ENCODE peak calls at places on chromosomes 1 and 21, in eight cellular contexts. O is NB4; G is cerebellar cortex; Z is caudate nucleus; V is left lung; A is choroid plexus epithelial cell; R is lung; U is activated naive CD4-positive, alpha-beta T cell. D is an unnamed sample.

GRCh38 chr1:166170726-166171125 is 3.9 kb upstream of the FAM78B start:
- DNase-seq in O (no peak), G (no peak), Z (no peak), V (no peak), A (no peak), R (no peak), U (no peak), D (no peak)

GRCh38 chr1:91744973-91745648 is 140.8 kb downstream of the TGFBR3 start:
- DNase-seq in O (no peak), G (no peak), Z (no peak), V (no peak), A (peak), R (no peak), U (no peak), D (no peak)

GRCh38 chr1:200890818-200891773 is 3.6 kb upstream of the INAVA start:
- DNase-seq in O (no peak), G (peak), Z (peak), V (no peak), A (peak), R (no peak), U (no peak), D (peak)

GRCh38 chr1:27878038-27878437 is 5.7 kb downstream of the THEMIS2 start:
- DNase-seq in O (no peak), G (no peak), Z (no peak), V (no peak), A (no peak), R (no peak), U (no peak), D (no peak)

GRCh38 chr1:32743380-32744062 is 41.0 kb upstream of the SYNC start:
- DNase-seq in O (no peak), G (no peak), Z (no peak), V (no peak), A (no peak), R (no peak), U (no peak), D (no peak)

GRCh38 chr1:29648798-29649374 is 412.6 kb downstream of the PTPRU start:
- DNase-seq in O (no peak), G (no peak), Z (no peak), V (no peak), A (no peak), R (no peak), U (no peak), D (no peak)

GRCh38 chr1:237975903-237976302 is 85.2 kb upstream of the ZP4 start:
- DNase-seq in O (no peak), G (no peak), Z (no peak), V (no peak), A (no peak), R (no peak), U (no peak), D (no peak)

GRCh38 chr1:55584521-55585401 is 369.6 kb upstream of the USP24 start:
- DNase-seq in O (no peak), G (peak), Z (no peak), V (no peak), A (peak), R (no peak), U (no peak), D (no peak)

GRCh38 chr21:37145635-37146111 is 72.6 kb downstream of the TTC3 start:
- DNase-seq in O (peak), G (no peak), Z (no peak), V (no peak), A (peak), R (no peak), U (no peak), D (no peak)

GRCh38 chr1:203797948-203798347 is 2.5 kb downstream of the ZBED6 start:
- DNase-seq in O (no peak), G (peak), Z (no peak), V (no peak), A (peak), R (no peak), U (no peak), D (no peak)

GRCh38 chr1:245797592-245798366 is 643.0 kb downstream of the KIF26B start:
- DNase-seq in O (peak), G (peak), Z (no peak), V (no peak), A (peak), R (no peak), U (no peak), D (no peak)

GRCh38 chr1:186722711-186723309 is 42.6 kb upstream of the PTGS2 start:
- DNase-seq in O (peak), G (peak), Z (no peak), V (no peak), A (peak), R (no peak), U (no peak), D (peak)

GRCh38 chr1:59422921-59423575 is 126.2 kb downstream of the FGGY start:
- DNase-seq in O (no peak), G (peak), Z (no peak), V (peak), A (peak), R (peak), U (no peak), D (no peak)

GRCh38 chr1:205642679-205643307 is 11.0 kb upstream of the ELK4 start:
- DNase-seq in O (no peak), G (no peak), Z (no peak), V (no peak), A (no peak), R (no peak), U (no peak), D (no peak)

GRCh38 chr21:26844258-26845065 is 747 bp downstream of the ADAMTS1 start:
- DNase-seq in O (no peak), G (no peak), Z (peak), V (peak), A (peak), R (no peak), U (no peak), D (no peak)

GRCh38 chr1:246324711-246325110 is 182.4 kb downstream of the SMYD3 start:
- DNase-seq in O (no peak), G (no peak), Z (no peak), V (no peak), A (peak), R (no peak), U (no peak), D (no peak)

GRCh38 chr1:25245809-25246599 is 1.2 kb downstream of the RSRP1 start:
- DNase-seq in O (peak), G (peak), Z (no peak), V (no peak), A (peak), R (no peak), U (no peak), D (peak)

GRCh38 chr1:153513666-153514065 is 22.1 kb downstream of the S100A6 start:
- DNase-seq in O (no peak), G (no peak), Z (no peak), V (no peak), A (no peak), R (no peak), U (no peak), D (no peak)

GRCh38 chr21:34319585-34319984 is 44.2 kb upstream of the KCNE2 start:
- DNase-seq in O (no peak), G (no peak), Z (no peak), V (no peak), A (no peak), R (no peak), U (no peak), D (no peak)

GRCh38 chr1:53949651-53950050 is 3.5 kb downstream of the LRRC42 start:
- DNase-seq in O (no peak), G (no peak), Z (no peak), V (no peak), A (no peak), R (no peak), U (no peak), D (no peak)

GRCh38 chr1:229507502-229507901 is 639 bp downstream of the NUP133 start:
- DNase-seq in O (no peak), G (no peak), Z (no peak), V (no peak), A (no peak), R (no peak), U (no peak), D (no peak)

GRCh38 chr1:22450421-22451021 is 1.1 kb upstream of the ZBTB40 start:
- DNase-seq in O (no peak), G (no peak), Z (no peak), V (no peak), A (no peak), R (no peak), U (no peak), D (no peak)

GRCh38 chr1:76354236-76354635 is 279.7 kb downstream of the ST6GALNAC3 start:
- DNase-seq in O (no peak), G (no peak), Z (no peak), V (no peak), A (no peak), R (no peak), U (no peak), D (no peak)

GRCh38 chr1:31705080-31705866 is 1.5 kb upstream of the COL16A1 start:
- DNase-seq in O (peak), G (peak), Z (peak), V (peak), A (peak), R (peak), U (no peak), D (peak)

GRCh38 chr1:180268556-180269044 is 38.5 kb downstream of the LHX4 start:
- DNase-seq in O (no peak), G (no peak), Z (no peak), V (no peak), A (no peak), R (no peak), U (no peak), D (no peak)

GRCh38 chr1:191498825-191499224 is 659.4 kb upstream of the RGS18 start:
- DNase-seq in O (no peak), G (no peak), Z (no peak), V (no peak), A (no peak), R (no peak), U (no peak), D (no peak)

GRCh38 chr1:48794815-48795214 is 18.1 kb upstream of the BEND5 start:
- DNase-seq in O (peak), G (no peak), Z (no peak), V (no peak), A (no peak), R (no peak), U (no peak), D (peak)

GRCh38 chr1:144101397-144102050 is 129.7 kb upstream of the FAM72C start:
- DNase-seq in O (no peak), G (peak), Z (no peak), V (peak), A (no peak), R (peak), U (no peak), D (no peak)

GRCh38 chr1:4464478-4464877 is 189.9 kb upstream of the AJAP1 start:
- DNase-seq in O (no peak), G (no peak), Z (no peak), V (no peak), A (no peak), R (no peak), U (no peak), D (no peak)

GRCh38 chr1:151942882-151943281 is 33.6 kb upstream of the THEM4 start:
- DNase-seq in O (no peak), G (no peak), Z (no peak), V (no peak), A (peak), R (no peak), U (no peak), D (no peak)

GRCh38 chr1:167165948-167166702 is 54.6 kb upstream of the POU2F1 start:
- DNase-seq in O (no peak), G (peak), Z (no peak), V (no peak), A (peak), R (no peak), U (no peak), D (no peak)

GRCh38 chr1:115159958-115160357 is 70.7 kb upstream of the TSPAN2 start:
- DNase-seq in O (no peak), G (no peak), Z (no peak), V (no peak), A (no peak), R (no peak), U (no peak), D (no peak)

GRCh38 chr1:117809764-117810163 is 119.7 kb downstream of the GDAP2 start:
- DNase-seq in O (no peak), G (no peak), Z (no peak), V (no peak), A (no peak), R (no peak), U (no peak), D (no peak)

GRCh38 chr1:201461783-201462441 is 7.1 kb downstream of the PHLDA3 start:
- DNase-seq in O (peak), G (peak), Z (peak), V (peak), A (peak), R (peak), U (no peak), D (peak)

GRCh38 chr21:42122808-42123207 is 51.7 kb downstream of the UMODL1 start:
- DNase-seq in O (no peak), G (no peak), Z (no peak), V (no peak), A (no peak), R (no peak), U (no peak), D (no peak)

GRCh38 chr1:180842482-180842881 is 70.2 kb upstream of the KIAA1614 start:
- DNase-seq in O (no peak), G (no peak), Z (no peak), V (no peak), A (no peak), R (no peak), U (no peak), D (no peak)

D was measured in MV-4-11.